ENCODE peak calls at places on chromosomes 16 and 17, in five cellular contexts. P is iPS DF 6.9; T is HEK293T; I is NK-92 treated with Interleukin-12 subunit alpha and Interleukin-12 subunit beta, amount 100 ng/mL, for 24 hours; V is KG1. H is an unnamed sample.

GRCh38 chr17:41492771-41493170 is 3.1 kb upstream of the KRT36 start:
- DNase-seq in P (no peak), T (peak; percentile 29), I (no peak), V (no peak), H (no peak)

GRCh38 chr17:29570521-29570920 is 2.0 kb downstream of the TP53I13 start:
- DNase-seq in P (no peak), T (no peak), I (no peak), V (no peak), H (no peak)

GRCh38 chr17:72407336-72408121 is 286.7 kb downstream of the SOX9 start:
- DNase-seq in P (no peak), T (peak; percentile 53), I (no peak), V (no peak), H (peak; percentile 20)

GRCh38 chr17:40536731-40537171 is 28.5 kb downstream of the CCR7 start:
- DNase-seq in P (no peak), T (no peak), I (no peak), V (no peak), H (no peak)

GRCh38 chr17:48615963-48616718 is 1.0 kb upstream of the HOXB8 start:
- DNase-seq in P (no peak), T (no peak), I (no peak), V (no peak), H (no peak)

GRCh38 chr17:55622547-55622946 is 100.1 kb downstream of the TMEM100 start:
- DNase-seq in P (no peak), T (no peak), I (no peak), V (no peak), H (no peak)

GRCh38 chr17:82011617-82012481 is 10.8 kb downstream of the CENPX start:
- DNase-seq in P (no peak), T (no peak), I (no peak), V (no peak), H (no peak)

GRCh38 chr17:73566905-73567782 is 77.1 kb downstream of the SDK2 start:
- DNase-seq in P (peak; percentile 52), T (no peak), I (peak; percentile 16), V (no peak), H (peak; percentile 74)

GRCh38 chr17:7436556-7437368 is 1.5 kb downstream of the TMEM102 start:
- DNase-seq in P (no peak), T (peak; percentile 75), I (no peak), V (no peak), H (peak; percentile 63)

GRCh38 chr17:81251943-81252301 is 12.8 kb downstream of the NDUFAF8 start:
- DNase-seq in P (no peak), T (no peak), I (no peak), V (no peak), H (no peak)

GRCh38 chr17:57370051-57370581 is 113.8 kb downstream of the MSI2 start:
- DNase-seq in P (no peak), T (no peak), I (no peak), V (no peak), H (no peak)

GRCh38 chr17:50687200-50688066 is 20.3 kb downstream of the ANKRD40 start:
- DNase-seq in P (no peak), T (no peak), I (no peak), V (no peak), H (no peak)

GRCh38 chr17:2855063-2855600 is 58.9 kb downstream of the RAP1GAP2 start:
- DNase-seq in P (no peak), T (no peak), I (no peak), V (no peak), H (no peak)

GRCh38 chr16:5633845-5634440 is 536.3 kb upstream of the EEF2KMT start:
- DNase-seq in P (peak; percentile 27), T (peak; percentile 51), I (no peak), V (no peak), H (peak; percentile 51)

GRCh38 chr16:24499193-24499814 is 40.1 kb upstream of the RBBP6 start:
- DNase-seq in P (no peak), T (peak; percentile 72), I (no peak), V (no peak), H (no peak)

GRCh38 chr17:49616546-49617205 is 41.0 kb downstream of the NXPH3 start:
- DNase-seq in P (no peak), T (no peak), I (no peak), V (no peak), H (no peak)

GRCh38 chr17:82531431-82531881 is 11.9 kb downstream of the FOXK2 start:
- DNase-seq in P (no peak), T (no peak), I (no peak), V (no peak), H (no peak)

GRCh38 chr16:50519001-50519400 is 29.2 kb upstream of the NKD1 start:
- DNase-seq in P (no peak), T (no peak), I (no peak), V (no peak), H (no peak)

GRCh38 chr16:57771141-57771785 is 31.0 kb downstream of the KIFC3 start:
- DNase-seq in P (no peak), T (no peak), I (no peak), V (no peak), H (no peak)

GRCh38 chr17:65518256-65518655 is 43.2 kb downstream of the AXIN2 start:
- DNase-seq in P (no peak), T (no peak), I (no peak), V (no peak), H (no peak)

GRCh38 chr17:71224824-71225575 is 895.8 kb upstream of the SOX9 start:
- DNase-seq in P (no peak), T (peak; percentile 17), I (no peak), V (no peak), H (no peak)

GRCh38 chr17:50080827-50081226 is 14.3 kb upstream of the PDK2 start:
- DNase-seq in P (no peak), T (no peak), I (no peak), V (no peak), H (no peak)

GRCh38 chr17:27531469-27531948 is 75.3 kb downstream of the KSR1 start:
- DNase-seq in P (no peak), T (no peak), I (peak; percentile 53), V (peak; percentile 42), H (no peak)